ENCODE peak calls at places on chromosomes 2 and 18, in seven cellular contexts. U is NCI-H82, C is cardiac fibroblast, K is AG04449, G is HEK293T, R is sigmoid colon, H is adrenal gland. B is an unnamed sample.

GRCh38 chr2:201968476-201968875 is 65.2 kb upstream of the FZD7 start:
- DNase-seq in U (no peak), C (no peak), K (no peak), G (no peak), R (no peak), H (no peak), B (no peak)

GRCh38 chr2:67776276-67776675 is 286.5 kb downstream of the C1D start:
- DNase-seq in U (no peak), C (no peak), K (no peak), G (no peak), R (no peak), H (no peak), B (no peak)

GRCh38 chr2:61770746-61771145 is 83.1 kb downstream of the FAM161A start:
- DNase-seq in U (no peak), C (peak; percentile 25), K (no peak), G (no peak), R (no peak), H (no peak), B (peak; percentile 46)

GRCh38 chr2:9629222-9630000 is 1.4 kb downstream of the YWHAQ start:
- DNase-seq in U (peak; percentile 35), C (peak; percentile 37), K (no peak), G (no peak), R (no peak), H (peak; percentile 59), B (peak; percentile 55)

GRCh38 chr2:159922563-159922962 is 124.6 kb upstream of the CD302 start:
- DNase-seq in U (no peak), C (no peak), K (no peak), G (no peak), R (no peak), H (no peak), B (peak; percentile 13)

GRCh38 chr2:86703704-86704370 is 16.3 kb upstream of the RMND5A start:
- DNase-seq in U (no peak), C (peak; percentile 69), K (peak; percentile 14), G (no peak), R (no peak), H (peak; percentile 20), B (peak; percentile 89)

GRCh38 chr18:39037925-39038324 is 1472.3 kb upstream of the CELF4 start:
- DNase-seq in U (no peak), C (no peak), K (no peak), G (no peak), R (no peak), H (no peak), B (no peak)

GRCh38 chr18:61323951-61324350 is 9.3 kb upstream of the CDH20 start:
- DNase-seq in U (no peak), C (no peak), K (no peak), G (no peak), R (no peak), H (no peak), B (no peak)

GRCh38 chr18:8287184-8287885 is 321.9 kb upstream of the RAB12 start:
- DNase-seq in U (no peak), C (no peak), K (no peak), G (no peak), R (no peak), H (no peak), B (no peak)

GRCh38 chr18:48031011-48031480 is 100.6 kb upstream of the SMAD2 start:
- DNase-seq in U (peak; percentile 92), C (peak; percentile 80), K (no peak), G (peak; percentile 55), R (peak; percentile 65), H (peak; percentile 84), B (peak; percentile 80)

GRCh38 chr18:48539406-48540328 is 836 bp downstream of the CTIF start:
- DNase-seq in U (peak; percentile 63), C (peak; percentile 51), K (no peak), G (peak; percentile 17), R (peak; percentile 79), H (peak; percentile 58), B (peak; percentile 62)

GRCh38 chr2:235573331-235574221 is 79.7 kb downstream of the AGAP1 start:
- DNase-seq in U (no peak), C (no peak), K (no peak), G (no peak), R (no peak), H (no peak), B (no peak)

GRCh38 chr2:77363277-77363676 is 158.9 kb downstream of the LRRTM4 start:
- DNase-seq in U (no peak), C (no peak), K (no peak), G (no peak), R (no peak), H (no peak), B (no peak)

GRCh38 chr2:160005908-160006307 is 56.5 kb downstream of the PLA2R1 start:
- DNase-seq in U (no peak), C (no peak), K (no peak), G (no peak), R (no peak), H (no peak), B (no peak)

GRCh38 chr2:73020657-73021370 is 50.7 kb downstream of the SFXN5 start:
- DNase-seq in U (no peak), C (peak; percentile 70), K (peak; percentile 69), G (no peak), R (no peak), H (no peak), B (peak; percentile 32)

GRCh38 chr2:191905336-191905735 is 58.4 kb upstream of the CAVIN2 start:
- DNase-seq in U (no peak), C (no peak), K (no peak), G (no peak), R (no peak), H (no peak), B (no peak)

GRCh38 chr2:9285385-9285784 is 78.8 kb downstream of the ASAP2 start:
- DNase-seq in U (no peak), C (no peak), K (no peak), G (no peak), R (no peak), H (no peak), B (peak; percentile 48)

GRCh38 chr2:81195774-81196382 is 891.3 kb upstream of the LRRTM1 start:
- DNase-seq in U (no peak), C (no peak), K (no peak), G (no peak), R (no peak), H (no peak), B (no peak)

GRCh38 chr2:72605836-72606442 is 219.9 kb downstream of the EXOC6B start:
- DNase-seq in U (peak; percentile 47), C (peak; percentile 43), K (no peak), G (peak; percentile 7), R (no peak), H (no peak), B (peak; percentile 21)

GRCh38 chr2:42838133-42838532 is 45.8 kb upstream of the HAAO start:
- DNase-seq in U (no peak), C (no peak), K (no peak), G (no peak), R (no peak), H (no peak), B (no peak)

GRCh38 chr2:101204400-101205095 is 48.1 kb upstream of the CNOT11 start:
- DNase-seq in U (peak; percentile 40), C (no peak), K (no peak), G (no peak), R (no peak), H (no peak), B (no peak)

GRCh38 chr2:154143105-154143504 is 271.4 kb downstream of the GALNT13 start:
- DNase-seq in U (no peak), C (no peak), K (no peak), G (no peak), R (no peak), H (no peak), B (no peak)

GRCh38 chr2:156452971-156453370 is 16.8 kb downstream of the GPD2 start:
- DNase-seq in U (no peak), C (peak; percentile 35), K (no peak), G (no peak), R (no peak), H (no peak), B (no peak)

GRCh38 chr2:205771063-205771462 is 88.8 kb downstream of the NRP2 start:
- DNase-seq in U (no peak), C (no peak), K (no peak), G (no peak), R (no peak), H (no peak), B (no peak)

GRCh38 chr2:135585586-135585985 is 54.3 kb downstream of the R3HDM1 start:
- DNase-seq in U (peak; percentile 8), C (peak; percentile 28), K (no peak), G (no peak), R (no peak), H (no peak), B (no peak)

GRCh38 chr2:190123956-190124355 is 61.4 kb upstream of the MSTN start:
- DNase-seq in U (no peak), C (peak; percentile 38), K (no peak), G (no peak), R (no peak), H (no peak), B (no peak)

GRCh38 chr18:77906103-77906502 is 656.5 kb downstream of the GALR1 start:
- DNase-seq in U (no peak), C (no peak), K (no peak), G (no peak), R (no peak), H (no peak), B (no peak)

GRCh38 chr18:1559563-1559962 is 654.9 kb downstream of the ADCYAP1 start:
- DNase-seq in U (peak; percentile 9), C (no peak), K (no peak), G (no peak), R (no peak), H (peak; percentile 4), B (no peak)

GRCh38 chr2:196144513-196145126 is 26.8 kb downstream of the STK17B start:
- DNase-seq in U (no peak), C (no peak), K (no peak), G (no peak), R (no peak), H (no peak), B (no peak)

GRCh38 chr2:40255118-40255517 is 196.8 kb downstream of the SLC8A1 start:
- DNase-seq in U (no peak), C (no peak), K (no peak), G (no peak), R (no peak), H (no peak), B (no peak)

GRCh38 chr2:196453613-196454047 is 185.9 kb upstream of the CCDC150 start:
- DNase-seq in U (peak; percentile 76), C (peak; percentile 85), K (peak; percentile 14), G (peak; percentile 38), R (no peak), H (peak; percentile 67), B (peak; percentile 60)

GRCh38 chr2:96233880-96234316 is 25.3 kb upstream of the STARD7 start:
- DNase-seq in U (no peak), C (no peak), K (no peak), G (no peak), R (peak; percentile 14), H (no peak), B (no peak)

GRCh38 chr2:179376881-179377280 is 112.2 kb upstream of the SESTD1 start:
- DNase-seq in U (no peak), C (no peak), K (peak; percentile 29), G (no peak), R (no peak), H (no peak), B (no peak)

GRCh38 chr2:35978218-35978617 is 377.4 kb upstream of the CRIM1 start:
- DNase-seq in U (no peak), C (no peak), K (no peak), G (no peak), R (no peak), H (no peak), B (no peak)

GRCh38 chr18:67581178-67581577 is 64.7 kb upstream of the DSEL start:
- DNase-seq in U (no peak), C (no peak), K (no peak), G (no peak), R (no peak), H (no peak), B (no peak)

GRCh38 chr2:67399144-67399543 is 2.0 kb downstream of the ETAA1 start:
- DNase-seq in U (no peak), C (no peak), K (no peak), G (no peak), R (no peak), H (no peak), B (no peak)

GRCh38 chr2:38650717-38651116 is 15.2 kb upstream of the GALM start:
- DNase-seq in U (peak; percentile 18), C (no peak), K (no peak), G (no peak), R (no peak), H (no peak), B (no peak)